ENCODE peak calls at places on chromosomes 11 and 22, in seven cellular contexts. P is stimulated activated CD4-positive, alpha-beta T cell treated with anti-CD3 and anti-CD28 coated beads, Interleukin-12 subunit alpha, Interleukin-12 subunit beta, amount 100 ng/mL, for 48 hours; M is activated naive CD4-positive, alpha-beta T cell treated with anti-CD3 and anti-CD28 coated beads, Interleukin-2, amount 50 U/mL, for 16 hours; C is right lobe of liver; H is activated CD4-positive, alpha-beta T cell treated with anti-CD3 and anti-CD28 coated beads, Interleukin-2, amount 50 U/mL, for 48 hours; N is effector CD4-positive, alpha-beta T cell; F is cardiac muscle cell. V is an unnamed sample.

GRCh38 chr11:126212089-126212660 is 593 bp downstream of the FAM118B start:
- DNase-seq in P (no peak), M (no peak), C (no peak), H (no peak), N (no peak), F (peak), V (no peak)

GRCh38 chr22:44668886-44669724 is 32.9 kb upstream of the PRR5 start:
- DNase-seq in P (no peak), M (no peak), C (no peak), H (no peak), N (no peak), F (no peak), V (no peak)

GRCh38 chr11:12159351-12160099 is 49.1 kb downstream of the MICAL2 start:
- DNase-seq in P (no peak), M (no peak), C (no peak), H (no peak), N (no peak), F (peak), V (no peak)

GRCh38 chr11:20031155-20032001 is 128.9 kb downstream of the DBX1 start:
- DNase-seq in P (no peak), M (no peak), C (no peak), H (no peak), N (no peak), F (peak), V (no peak)

GRCh38 chr11:116589402-116589801 is 183.4 kb downstream of the BUD13 start:
- DNase-seq in P (no peak), M (no peak), C (no peak), H (no peak), N (no peak), F (no peak), V (no peak)

GRCh38 chr11:34243620-34244493 is 114.0 kb downstream of the ABTB2 start:
- DNase-seq in P (no peak), M (peak), C (peak), H (peak), N (no peak), F (peak), V (no peak)

GRCh38 chr11:133064152-133064877 is 468.0 kb downstream of the OPCML start:
- DNase-seq in P (no peak), M (no peak), C (peak), H (no peak), N (no peak), F (peak), V (no peak)

GRCh38 chr11:120564573-120565301 is 53.2 kb downstream of the GRIK4 start:
- DNase-seq in P (peak), M (peak), C (peak), H (peak), N (no peak), F (peak), V (no peak)

GRCh38 chr11:84420261-84420660 is 1134.1 kb upstream of the CCDC90B start:
- DNase-seq in P (no peak), M (no peak), C (no peak), H (no peak), N (no peak), F (no peak), V (no peak)

GRCh38 chr22:19942886-19943664 is 1.5 kb upstream of the TXNRD2 start:
- DNase-seq in P (no peak), M (no peak), C (no peak), H (no peak), N (no peak), F (peak), V (no peak)

GRCh38 chr22:32444068-32444467 is 20.2 kb downstream of the BPIFC start:
- DNase-seq in P (no peak), M (no peak), C (peak), H (no peak), N (no peak), F (peak), V (no peak)

GRCh38 chr11:10654211-10655150 is 39.1 kb downstream of the IRAG1 start:
- DNase-seq in P (no peak), M (peak), C (no peak), H (peak), N (peak), F (peak), V (no peak)

GRCh38 chr11:86577663-86578636 is 94.5 kb downstream of the ME3 start:
- DNase-seq in P (no peak), M (no peak), C (peak), H (no peak), N (no peak), F (peak), V (no peak)

GRCh38 chr11:1153951-1154487 is 3.7 kb upstream of the MUC5AC start:
- DNase-seq in P (no peak), M (no peak), C (peak), H (no peak), N (no peak), F (peak), V (no peak)

V was measured in effector memory CD4-positive, alpha-beta T cell.